ENCODE peak calls at places on chromosomes 13 and 19, in ten cellular contexts. G, N, W, V, B, J, U, H, X and M are unnamed samples.

GRCh38 chr19:1470864-1471513 is 8.0 kb downstream of the C19orf25 start:
- DNase-seq in G (peak), N (peak), W (no peak), V (no peak), B (no peak), J (no peak), U (no peak), H (no peak), X (peak), M (no peak)

GRCh38 chr13:39321578-39321977 is 281.4 kb downstream of the LHFPL6 start:
- DNase-seq in G (no peak), N (no peak), W (no peak), V (peak), B (no peak), J (no peak), U (no peak), H (no peak), X (peak), M (no peak)

GRCh38 chr13:30639671-30640070 is 22.0 kb downstream of the USPL1 start:
- DNase-seq in G (no peak), N (no peak), W (no peak), V (no peak), B (peak), J (no peak), U (no peak), H (no peak), X (no peak), M (no peak)

GRCh38 chr19:49342291-49342721 is 7.1 kb downstream of the CD37 start:
- DNase-seq in G (no peak), N (no peak), W (no peak), V (no peak), B (no peak), J (no peak), U (no peak), H (no peak), X (no peak), M (no peak)

GRCh38 chr13:102039264-102039663 is 362.6 kb downstream of the FGF14 start:
- DNase-seq in G (no peak), N (no peak), W (no peak), V (peak), B (no peak), J (no peak), U (no peak), H (no peak), X (peak), M (no peak)

GRCh38 chr19:9673912-9674668 is 810 bp downstream of the ZNF562 start:
- DNase-seq in G (no peak), N (no peak), W (no peak), V (no peak), B (no peak), J (no peak), U (no peak), H (no peak), X (no peak), M (peak)

GRCh38 chr19:29927944-29928669 is 13.9 kb upstream of the URI1 start:
- DNase-seq in G (peak), N (peak), W (peak), V (no peak), B (no peak), J (no peak), U (peak), H (no peak), X (no peak), M (no peak)

GRCh38 chr13:54029720-54030119 is 1001.1 kb downstream of the OLFM4 start:
- DNase-seq in G (no peak), N (no peak), W (no peak), V (no peak), B (no peak), J (no peak), U (no peak), H (no peak), X (no peak), M (no peak)

GRCh38 chr13:39531646-39532045 is 71.3 kb downstream of the LHFPL6 start:
- DNase-seq in G (no peak), N (no peak), W (no peak), V (no peak), B (no peak), J (no peak), U (no peak), H (no peak), X (no peak), M (no peak)

GRCh38 chr13:80010286-80010831 is 330.6 kb downstream of the SPRY2 start:
- DNase-seq in G (no peak), N (no peak), W (no peak), V (no peak), B (no peak), J (no peak), U (no peak), H (no peak), X (no peak), M (no peak)

GRCh38 chr19:15144046-15144646 is 36.9 kb downstream of the SYDE1 start:
- DNase-seq in G (no peak), N (no peak), W (no peak), V (no peak), B (no peak), J (no peak), U (no peak), H (no peak), X (no peak), M (no peak)

GRCh38 chr19:2289714-2290435 is 7.9 kb upstream of the PEAK3 start:
- DNase-seq in G (peak), N (no peak), W (peak), V (peak), B (peak), J (no peak), U (no peak), H (no peak), X (peak), M (peak)

GRCh38 chr13:75217949-75218348 is 264.0 kb downstream of the TBC1D4 start:
- DNase-seq in G (peak), N (no peak), W (no peak), V (no peak), B (peak), J (no peak), U (no peak), H (no peak), X (no peak), M (no peak)

GRCh38 chr13:94345374-94346195 is 133.9 kb downstream of the DCT start:
- DNase-seq in G (no peak), N (no peak), W (no peak), V (no peak), B (no peak), J (no peak), U (no peak), H (no peak), X (no peak), M (no peak)

GRCh38 chr19:30490760-30491159 is 118.6 kb downstream of the ZNF536 start:
- DNase-seq in G (no peak), N (no peak), W (no peak), V (no peak), B (no peak), J (no peak), U (no peak), H (no peak), X (no peak), M (no peak)

GRCh38 chr13:104831823-104832222 is 1703.6 kb downstream of the EFNB2 start:
- DNase-seq in G (peak), N (no peak), W (no peak), V (no peak), B (no peak), J (no peak), U (no peak), H (no peak), X (no peak), M (no peak)